ENCODE peak calls at places on chromosome 7, in nine cellular contexts. One of them, this sample, is unnamed. For H3K4me1, the result is how much of the 10 kb centered on the place peaks cover.

GRCh38 chr7:158957507-158957900 is 101.1 kb downstream of the DYNC2I1 start:
- DNase-seq in kidney: no peak
- DNase-seq in adipocyte: no peak
- DNase-seq in A549: no peak
- DNase-seq in heart left ventricle: no peak
- DNase-seq in uterus: no peak
- DNase-seq in endothelial cell of umbilical vein: no peak
- DNase-seq in cardiac muscle cell: no peak
- DNase-seq in psoas muscle: no peak
- DNase-seq in this sample: peak

GRCh38 chr7:154777489-154777888 is 225.4 kb downstream of the PAXIP1 start:
- DNase-seq in adipocyte: no peak
- DNase-seq in cardiac muscle cell: no peak
- DNase-seq in heart left ventricle: no peak
- DNase-seq in A549: no peak
- DNase-seq in uterus: no peak
- DNase-seq in endothelial cell of umbilical vein: no peak
- DNase-seq in kidney: no peak
- DNase-seq in psoas muscle: no peak
- DNase-seq in this sample: no peak

GRCh38 chr7:155234950-155235789 is 62.5 kb upstream of the INSIG1 start:
- DNase-seq in cardiac muscle cell: no peak
- DNase-seq in A549: peak
- DNase-seq in psoas muscle: no peak
- DNase-seq in kidney: no peak
- DNase-seq in heart left ventricle: no peak
- DNase-seq in endothelial cell of umbilical vein: no peak
- DNase-seq in adipocyte: no peak
- DNase-seq in uterus: no peak
- DNase-seq in this sample: no peak

GRCh38 chr7:158274996-158275395 is 312.6 kb downstream of the PTPRN2 start:
- DNase-seq in psoas muscle: no peak
- DNase-seq in cardiac muscle cell: no peak
- DNase-seq in heart left ventricle: no peak
- DNase-seq in uterus: no peak
- DNase-seq in adipocyte: no peak
- DNase-seq in endothelial cell of umbilical vein: no peak
- DNase-seq in A549: no peak
- DNase-seq in kidney: no peak
- DNase-seq in this sample: no peak

GRCh38 chr7:33495207-33495606 is 365.8 kb downstream of the BBS9 start:
- DNase-seq in cardiac muscle cell: peak
- DNase-seq in kidney: no peak
- DNase-seq in heart left ventricle: no peak
- DNase-seq in endothelial cell of umbilical vein: no peak
- DNase-seq in uterus: no peak
- DNase-seq in psoas muscle: no peak
- DNase-seq in adipocyte: peak
- DNase-seq in A549: no peak
- DNase-seq in this sample: no peak

GRCh38 chr7:77469927-77470326 is 53.8 kb upstream of the GSAP start:
- DNase-seq in uterus: no peak
- DNase-seq in kidney: no peak
- DNase-seq in cardiac muscle cell: no peak
- DNase-seq in endothelial cell of umbilical vein: no peak
- DNase-seq in heart left ventricle: no peak
- DNase-seq in adipocyte: no peak
- DNase-seq in A549: no peak
- DNase-seq in psoas muscle: no peak
- DNase-seq in this sample: no peak

GRCh38 chr7:121330053-121330833 is 1.4 kb downstream of the WNT16 start:
- DNase-seq in cardiac muscle cell: no peak
- DNase-seq in adipocyte: peak
- DNase-seq in psoas muscle: no peak
- DNase-seq in uterus: no peak
- DNase-seq in A549: no peak
- DNase-seq in heart left ventricle: no peak
- DNase-seq in kidney: no peak
- DNase-seq in endothelial cell of umbilical vein: no peak
- DNase-seq in this sample: peak

GRCh38 chr7:23334482-23335056 is 35.4 kb downstream of the MALSU1 start:
- DNase-seq in kidney: no peak
- DNase-seq in psoas muscle: peak
- DNase-seq in endothelial cell of umbilical vein: peak
- DNase-seq in heart left ventricle: no peak
- DNase-seq in A549: peak
- DNase-seq in cardiac muscle cell: peak
- DNase-seq in adipocyte: peak
- DNase-seq in uterus: no peak
- DNase-seq in this sample: no peak

GRCh38 chr7:2738766-2739549 is 51.0 kb downstream of the AMZ1 start:
- DNase-seq in kidney: peak
- DNase-seq in cardiac muscle cell: no peak
- DNase-seq in adipocyte: no peak
- DNase-seq in uterus: no peak
- DNase-seq in endothelial cell of umbilical vein: no peak
- DNase-seq in A549: no peak
- DNase-seq in psoas muscle: no peak
- DNase-seq in heart left ventricle: no peak
- DNase-seq in this sample: no peak

GRCh38 chr7:104956753-104957450 is 57.1 kb upstream of the KMT2E start:
- DNase-seq in cardiac muscle cell: peak
- DNase-seq in A549: no peak
- DNase-seq in endothelial cell of umbilical vein: no peak
- DNase-seq in uterus: no peak
- DNase-seq in heart left ventricle: no peak
- DNase-seq in psoas muscle: no peak
- DNase-seq in kidney: no peak
- DNase-seq in adipocyte: peak
- DNase-seq in this sample: no peak

GRCh38 chr7:4144801-4145470 is 537.2 kb upstream of the FOXK1 start:
- DNase-seq in heart left ventricle: no peak
- DNase-seq in adipocyte: peak
- DNase-seq in cardiac muscle cell: peak
- DNase-seq in kidney: peak
- DNase-seq in psoas muscle: peak
- DNase-seq in uterus: peak
- DNase-seq in A549: no peak
- DNase-seq in endothelial cell of umbilical vein: peak
- DNase-seq in this sample: peak

GRCh38 chr7:157224627-157225026 is 85.9 kb downstream of the UBE3C start:
- DNase-seq in psoas muscle: no peak
- DNase-seq in A549: peak
- DNase-seq in uterus: no peak
- DNase-seq in heart left ventricle: no peak
- DNase-seq in kidney: no peak
- DNase-seq in adipocyte: peak
- DNase-seq in cardiac muscle cell: peak
- DNase-seq in endothelial cell of umbilical vein: peak
- DNase-seq in this sample: peak

GRCh38 chr7:3955751-3956696 is 655.0 kb downstream of the SDK1 start:
- DNase-seq in adipocyte: peak
- DNase-seq in uterus: no peak
- DNase-seq in A549: peak
- DNase-seq in heart left ventricle: no peak
- DNase-seq in psoas muscle: no peak
- DNase-seq in kidney: no peak
- DNase-seq in endothelial cell of umbilical vein: peak
- DNase-seq in cardiac muscle cell: no peak
- DNase-seq in this sample: no peak

GRCh38 chr7:115363916-115364315 is 442.0 kb downstream of the MDFIC start:
- DNase-seq in heart left ventricle: no peak
- DNase-seq in adipocyte: peak
- DNase-seq in uterus: no peak
- DNase-seq in psoas muscle: no peak
- DNase-seq in kidney: no peak
- DNase-seq in cardiac muscle cell: peak
- DNase-seq in A549: no peak
- DNase-seq in endothelial cell of umbilical vein: no peak
- DNase-seq in this sample: no peak

GRCh38 chr7:157355784-157356511 is 19.1 kb downstream of the DNAJB6 start:
- DNase-seq in psoas muscle: peak
- DNase-seq in uterus: no peak
- DNase-seq in heart left ventricle: peak
- DNase-seq in cardiac muscle cell: no peak
- DNase-seq in kidney: no peak
- DNase-seq in endothelial cell of umbilical vein: no peak
- DNase-seq in adipocyte: no peak
- DNase-seq in A549: no peak
- DNase-seq in this sample: peak

GRCh38 chr7:51274955-51275354 is 41.7 kb downstream of the COBL start:
- DNase-seq in cardiac muscle cell: no peak
- DNase-seq in kidney: no peak
- DNase-seq in psoas muscle: no peak
- DNase-seq in heart left ventricle: no peak
- DNase-seq in endothelial cell of umbilical vein: no peak
- DNase-seq in uterus: no peak
- DNase-seq in A549: no peak
- DNase-seq in adipocyte: no peak
- DNase-seq in this sample: no peak

GRCh38 chr7:51276967-51277366 is 39.6 kb downstream of the COBL start:
- DNase-seq in adipocyte: no peak
- DNase-seq in uterus: no peak
- DNase-seq in kidney: no peak
- DNase-seq in endothelial cell of umbilical vein: no peak
- DNase-seq in heart left ventricle: no peak
- DNase-seq in A549: no peak
- DNase-seq in psoas muscle: no peak
- DNase-seq in cardiac muscle cell: no peak
- DNase-seq in this sample: no peak

GRCh38 chr7:51276091-51276605 is 40.5 kb downstream of the COBL start:
- DNase-seq in A549: no peak
- DNase-seq in uterus: no peak
- DNase-seq in cardiac muscle cell: no peak
- DNase-seq in heart left ventricle: no peak
- DNase-seq in kidney: no peak
- DNase-seq in endothelial cell of umbilical vein: no peak
- DNase-seq in psoas muscle: no peak
- DNase-seq in adipocyte: no peak
- DNase-seq in this sample: no peak

GRCh38 chr7:51274001-51274400 is 42.6 kb downstream of the COBL start:
- DNase-seq in cardiac muscle cell: no peak
- DNase-seq in endothelial cell of umbilical vein: no peak
- DNase-seq in heart left ventricle: no peak
- DNase-seq in kidney: no peak
- DNase-seq in psoas muscle: no peak
- DNase-seq in A549: no peak
- DNase-seq in uterus: no peak
- DNase-seq in adipocyte: no peak
- DNase-seq in this sample: no peak

DNA sequence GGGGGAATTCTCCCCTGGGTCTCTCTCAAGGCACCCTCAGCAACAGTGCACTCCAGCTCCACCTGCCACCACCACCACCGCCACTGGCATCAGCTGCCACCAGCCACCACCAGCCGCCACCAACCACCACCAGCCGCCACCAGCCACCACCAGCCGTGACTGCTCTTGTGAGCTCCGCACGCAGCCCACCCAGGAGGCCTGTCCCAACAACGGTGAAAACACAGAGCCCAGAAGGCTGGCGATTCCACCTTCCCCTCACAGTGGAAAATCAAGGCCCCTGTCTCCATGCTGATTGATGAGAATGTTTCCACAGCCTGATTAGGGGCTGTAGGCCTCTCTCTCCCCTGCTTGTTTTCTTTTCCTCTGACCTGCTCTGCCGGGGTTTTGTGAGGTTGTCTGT is 41.1 kb downstream of the COBL start:
- DNase-seq in heart left ventricle: no peak
- DNase-seq in A549: no peak
- DNase-seq in endothelial cell of umbilical vein: no peak
- DNase-seq in psoas muscle: no peak
- DNase-seq in cardiac muscle cell: no peak
- DNase-seq in adipocyte: no peak
- DNase-seq in kidney: no peak
- DNase-seq in uterus: no peak
- DNase-seq in this sample: no peak
- H3K4me1 ChIP-seq in heart left ventricle: under half
- H3K4me1 ChIP-seq in A549: under half
- H3K4me1 ChIP-seq in endothelial cell of umbilical vein: under half
- H3K4me1 ChIP-seq in psoas muscle: under half
- H3K4me1 ChIP-seq in cardiac muscle cell: under half
- H3K4me1 ChIP-seq in adipocyte: under half
- H3K4me1 ChIP-seq in kidney: under half
- H3K4me1 ChIP-seq in uterus: under half
- H3K4me1 ChIP-seq in this sample: under half

DNA sequence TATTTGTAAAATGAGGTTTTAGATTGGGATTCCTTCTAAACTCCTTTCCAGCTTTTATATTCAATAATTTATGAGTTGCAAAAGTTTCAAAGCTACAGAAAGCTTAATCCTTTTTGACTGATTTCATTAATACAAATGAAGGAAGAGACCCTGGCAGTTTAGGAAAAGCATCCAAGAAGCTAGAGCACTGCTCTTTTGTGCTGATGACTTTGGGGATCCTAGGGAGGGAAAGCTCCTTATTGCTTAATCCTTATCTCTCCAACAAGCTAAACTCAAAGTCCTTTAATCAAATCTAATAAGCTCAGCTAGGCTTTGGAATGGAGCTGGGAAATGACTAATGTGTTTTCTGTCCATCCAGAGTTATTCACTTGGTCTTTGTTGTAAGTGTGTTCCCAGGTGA is 285.4 kb downstream of the ACTR3B start:
- DNase-seq in A549: no peak
- DNase-seq in endothelial cell of umbilical vein: no peak
- DNase-seq in heart left ventricle: no peak
- DNase-seq in kidney: no peak
- DNase-seq in adipocyte: no peak
- DNase-seq in uterus: no peak
- DNase-seq in psoas muscle: no peak
- DNase-seq in cardiac muscle cell: no peak
- DNase-seq in this sample: no peak
- H3K4me1 ChIP-seq in A549: under half
- H3K4me1 ChIP-seq in endothelial cell of umbilical vein: under half
- H3K4me1 ChIP-seq in heart left ventricle: under half
- H3K4me1 ChIP-seq in kidney: under half
- H3K4me1 ChIP-seq in adipocyte: under half
- H3K4me1 ChIP-seq in uterus: under half
- H3K4me1 ChIP-seq in psoas muscle: under half
- H3K4me1 ChIP-seq in cardiac muscle cell: under half
- H3K4me1 ChIP-seq in this sample: under half

DNA sequence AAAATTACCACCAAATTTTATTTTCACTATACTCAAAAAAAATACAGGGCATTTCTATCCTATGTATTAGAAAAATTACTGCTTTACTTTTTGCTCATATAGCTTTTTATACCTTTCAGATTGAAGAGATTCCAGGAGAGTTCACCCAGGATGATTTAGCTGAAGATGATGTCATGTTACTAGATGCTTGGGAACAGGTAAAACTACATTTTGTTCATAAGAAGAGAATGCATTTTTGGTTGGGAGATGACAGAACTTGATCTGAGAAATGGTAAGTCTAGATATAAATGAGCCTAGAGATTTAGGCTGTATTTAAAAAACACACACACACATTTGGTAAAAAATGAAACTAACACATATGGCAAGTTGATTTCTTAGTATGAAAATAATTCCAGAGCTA is 38.1 kb upstream of the ARL4A start:
- DNase-seq in adipocyte: no peak
- DNase-seq in kidney: no peak
- DNase-seq in psoas muscle: no peak
- DNase-seq in heart left ventricle: no peak
- DNase-seq in A549: no peak
- DNase-seq in uterus: no peak
- DNase-seq in endothelial cell of umbilical vein: no peak
- DNase-seq in cardiac muscle cell: no peak
- DNase-seq in this sample: no peak
- H3K4me1 ChIP-seq in adipocyte: under half
- H3K4me1 ChIP-seq in kidney: under half
- H3K4me1 ChIP-seq in psoas muscle: under half
- H3K4me1 ChIP-seq in heart left ventricle: under half
- H3K4me1 ChIP-seq in A549: half or more
- H3K4me1 ChIP-seq in uterus: under half
- H3K4me1 ChIP-seq in endothelial cell of umbilical vein: under half
- H3K4me1 ChIP-seq in cardiac muscle cell: under half
- H3K4me1 ChIP-seq in this sample: under half

GRCh38 chr7:44622342-44623151 is 16.1 kb downstream of the OGDH start:
- DNase-seq in cardiac muscle cell: no peak
- DNase-seq in heart left ventricle: no peak
- DNase-seq in uterus: no peak
- DNase-seq in kidney: no peak
- DNase-seq in endothelial cell of umbilical vein: no peak
- DNase-seq in psoas muscle: no peak
- DNase-seq in A549: no peak
- DNase-seq in adipocyte: no peak
- DNase-seq in this sample: no peak
- H3K4me1 ChIP-seq in cardiac muscle cell: under half
- H3K4me1 ChIP-seq in heart left ventricle: half or more
- H3K4me1 ChIP-seq in uterus: under half
- H3K4me1 ChIP-seq in kidney: under half
- H3K4me1 ChIP-seq in endothelial cell of umbilical vein: under half
- H3K4me1 ChIP-seq in psoas muscle: half or more
- H3K4me1 ChIP-seq in A549: under half
- H3K4me1 ChIP-seq in adipocyte: under half
- H3K4me1 ChIP-seq in this sample: under half